ENCODE peak calls at places on chromosomes 13 and 19, in eight cellular contexts. R is NCI-H2081; J is caudate nucleus; U is epithelial cell of proximal tubule; N is ELF-1; H is NCI-H1694; E is activated naive CD4-positive, alpha-beta T cell treated with anti-CD3 and anti-CD28 coated beads, Interleukin-2, amount 10 ng/mL, durations not matched to agents 7 days and 5 days; T is cardiac septum. I is an unnamed sample.

GRCh38 chr19:35034005-35034502 is 3.8 kb downstream of the SCN1B start:
- DNase-seq in R (no peak), J (no peak), U (no peak), N (no peak), H (no peak), E (no peak), T (no peak), I (no peak)

GRCh38 chr13:67390462-67391093 is 160.4 kb upstream of the PCDH9 start:
- DNase-seq in R (no peak), J (no peak), U (no peak), N (no peak), H (no peak), E (no peak), T (no peak), I (no peak)

GRCh38 chr13:51793570-51794273 is 10.2 kb downstream of the DHRS12 start:
- DNase-seq in R (no peak), J (no peak), U (no peak), N (no peak), H (no peak), E (no peak), T (no peak), I (no peak)

GRCh38 chr19:35122687-35123551 is 7.3 kb downstream of the FXYD3 start:
- DNase-seq in R (no peak), J (no peak), U (no peak), N (no peak), H (no peak), E (no peak), T (no peak), I (no peak)

GRCh38 chr13:87884874-87885273 is 213.7 kb downstream of the SLITRK5 start:
- DNase-seq in R (no peak), J (no peak), U (no peak), N (peak; percentile 5), H (peak; percentile 22), E (no peak), T (no peak), I (peak; percentile 20)

GRCh38 chr13:109224033-109224432 is 562.4 kb downstream of the IRS2 start:
- DNase-seq in R (no peak), J (no peak), U (no peak), N (no peak), H (no peak), E (no peak), T (no peak), I (no peak)

GRCh38 chr19:15557223-15557622 is 48.9 kb downstream of the CYP4F22 start:
- DNase-seq in R (no peak), J (no peak), U (no peak), N (no peak), H (no peak), E (no peak), T (no peak), I (no peak)

GRCh38 chr19:11964858-11965645 is at the start of gene ZNF763:
- DNase-seq in R (no peak), J (peak; percentile 85), U (peak; percentile 54), N (peak; percentile 20), H (no peak), E (peak; percentile 95), T (peak; percentile 97), I (peak; percentile 92)

GRCh38 chr19:38158730-38159129 is 65.3 kb downstream of the DPF1 start:
- DNase-seq in R (no peak), J (no peak), U (no peak), N (no peak), H (no peak), E (no peak), T (no peak), I (no peak)

GRCh38 chr19:13844130-13844631 is 32.8 kb upstream of the NANOS3 start:
- DNase-seq in R (no peak), J (no peak), U (no peak), N (peak; percentile 4), H (no peak), E (no peak), T (no peak), I (no peak)

GRCh38 chr19:30151081-30151480 is 209.0 kb downstream of the URI1 start:
- DNase-seq in R (no peak), J (no peak), U (no peak), N (no peak), H (no peak), E (no peak), T (no peak), I (no peak)

GRCh38 chr13:92843549-92843948 is 383.1 kb upstream of the GPC6 start:
- DNase-seq in R (peak; percentile 60), J (no peak), U (peak; percentile 76), N (no peak), H (peak; percentile 79), E (no peak), T (no peak), I (no peak)

I was measured in putamen.